ENCODE peak calls at places on chromosomes 5 and 9, in eight cellular contexts. B is Calu3, T is fibroblast of lung, V is heart left ventricle, K is spleen, R is endothelial cell, D is glutamatergic neuron, Z is pancreas. A is an unnamed sample.

GRCh38 chr9:90881648-90882047 is 80.0 kb downstream of the SYK start:
- DNase-seq in T (no peak), V (no peak), B (no peak), R (no peak), D (no peak), Z (no peak), K (no peak), A (no peak)

GRCh38 chr5:122330881-122331280 is 18.8 kb downstream of the SNCAIP start:
- DNase-seq in B (no peak), K (no peak), R (no peak), D (no peak), T (no peak), Z (no peak), V (no peak), A (no peak)

GRCh38 chr9:98992885-98993569 is 49.3 kb downstream of the COL15A1 start:
- DNase-seq in T (no peak), K (no peak), Z (no peak), V (no peak), B (no peak), D (no peak), R (no peak), A (no peak)

GRCh38 chr9:113515862-113516261 is 52.3 kb downstream of the RGS3 start:
- DNase-seq in T (no peak), K (peak), Z (no peak), R (no peak), B (no peak), D (no peak), V (no peak), A (no peak)

GRCh38 chr9:89442981-89443817 is 54.7 kb downstream of the SEMA4D start:
- DNase-seq in K (no peak), R (no peak), V (no peak), Z (no peak), B (no peak), D (peak), T (no peak), A (peak)

GRCh38 chr5:7805379-7805778 is 45.6 kb downstream of the CFAP90 start:
- DNase-seq in B (no peak), Z (no peak), R (peak), V (no peak), T (no peak), D (peak), K (no peak), A (no peak)

GRCh38 chr5:1722877-1723276 is 76.8 kb downstream of the MRPL36 start:
- DNase-seq in Z (no peak), K (no peak), B (no peak), D (no peak), V (no peak), T (no peak), R (no peak), A (no peak)

GRCh38 chr5:107557051-107557658 is 113.6 kb downstream of the EFNA5 start:
- DNase-seq in B (peak), T (peak), D (peak), V (peak), K (no peak), Z (no peak), R (no peak), A (no peak)

GRCh38 chr5:174000078-174000477 is 11.1 kb downstream of the C5orf47 start:
- DNase-seq in T (no peak), K (no peak), B (no peak), V (no peak), Z (no peak), R (no peak), D (no peak), A (no peak)

GRCh38 chr5:159549046-159549445 is 218.8 kb upstream of the IL12B start:
- DNase-seq in R (no peak), D (no peak), B (no peak), Z (no peak), V (no peak), K (no peak), T (no peak), A (no peak)

GRCh38 chr9:72046593-72047456 is 13.6 kb downstream of the C9orf57 start:
- DNase-seq in Z (no peak), R (no peak), B (no peak), T (no peak), D (no peak), K (no peak), V (no peak), A (no peak)

GRCh38 chr5:14105717-14106435 is 37.3 kb upstream of the TRIO start:
- DNase-seq in D (no peak), Z (no peak), R (no peak), B (peak), K (no peak), T (peak), V (no peak), A (no peak)

GRCh38 chr5:1552469-1553255 is 28.9 kb upstream of the LPCAT1 start:
- DNase-seq in V (no peak), D (no peak), R (no peak), T (peak), Z (peak), B (no peak), K (no peak), A (peak)

GRCh38 chr5:80128129-80128528 is 93.0 kb downstream of the THBS4 start:
- DNase-seq in R (no peak), V (no peak), K (no peak), T (peak), B (no peak), Z (no peak), D (peak), A (no peak)

GRCh38 chr9:68643901-68644809 is 60.9 kb upstream of the PIP5K1B start:
- DNase-seq in B (no peak), R (no peak), K (no peak), D (peak), T (no peak), Z (no peak), V (no peak), A (peak)

GRCh38 chr9:133980864-133981588 is 11.1 kb downstream of the VAV2 start:
- DNase-seq in B (no peak), T (no peak), R (no peak), V (no peak), Z (peak), D (no peak), K (peak), A (no peak)

GRCh38 chr9:70363760-70364159 is 50.7 kb downstream of the KLF9 start:
- DNase-seq in D (no peak), K (no peak), T (no peak), Z (no peak), V (no peak), B (no peak), R (no peak), A (no peak)

GRCh38 chr5:142777858-142778257 is 7.7 kb downstream of the ARHGAP26 start:
- DNase-seq in R (no peak), B (no peak), T (peak), K (no peak), D (no peak), V (no peak), Z (no peak), A (no peak)

GRCh38 chr5:145887976-145888574 is 15.3 kb upstream of the GRXCR2 start:
- DNase-seq in T (peak), Z (no peak), R (peak), K (no peak), D (peak), B (peak), V (no peak), A (peak)

GRCh38 chr5:9927521-9927997 is 297.4 kb upstream of the TAS2R1 start:
- DNase-seq in T (peak), Z (no peak), R (no peak), B (peak), K (no peak), D (no peak), V (no peak), A (no peak)

GRCh38 chr9:7439355-7439978 is 360.1 kb downstream of the DMAC1 start:
- DNase-seq in B (no peak), D (no peak), K (no peak), R (no peak), V (no peak), T (peak), Z (no peak), A (no peak)

GRCh38 chr5:160001457-160001856 is 7.5 kb upstream of the TTC1 start:
- DNase-seq in V (no peak), R (no peak), K (no peak), B (no peak), T (no peak), D (no peak), Z (no peak), A (no peak)

GRCh38 chr9:107520186-107520585 is 30.6 kb upstream of the KLF4 start:
- DNase-seq in B (no peak), D (no peak), Z (no peak), T (no peak), R (no peak), K (no peak), V (no peak), A (no peak)

GRCh38 chr5:25358919-25359318 is 714.1 kb upstream of the CDH10 start:
- DNase-seq in K (no peak), T (no peak), B (no peak), R (no peak), Z (no peak), V (no peak), D (no peak), A (no peak)

GRCh38 chr5:25357605-25358004 is 712.8 kb upstream of the CDH10 start:
- DNase-seq in K (no peak), T (no peak), B (no peak), D (no peak), R (no peak), V (no peak), Z (no peak), A (no peak)

DNA sequence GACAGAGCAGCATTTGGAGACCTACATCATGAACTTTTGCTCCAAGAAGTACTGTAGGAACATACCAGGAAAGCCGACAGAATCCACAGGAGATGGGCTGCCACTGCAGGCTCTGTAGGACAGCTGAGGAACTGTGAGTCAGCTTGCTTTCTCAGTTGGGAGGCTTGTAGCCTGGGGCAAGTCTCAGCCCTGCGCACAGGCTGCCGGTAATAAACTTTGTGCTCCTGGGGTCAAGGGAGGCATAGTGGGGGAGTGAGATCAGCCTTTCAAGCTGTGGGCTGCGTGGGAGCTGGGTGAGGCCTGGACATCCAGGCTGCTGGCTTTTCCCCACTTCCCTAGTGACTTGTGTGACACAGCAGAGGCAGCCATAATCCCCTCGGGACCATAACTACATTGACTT is 718.0 kb upstream of the CDH10 start:
- DNase-seq in K (no peak), T (no peak), B (no peak), Z (no peak), R (no peak), D (no peak), V (no peak), A (no peak)
- TF ChIP-seq CTCF in K (no peak), T (no peak), B (no peak), Z (no peak), R (no peak), D (no peak), V (no peak), A (no peak)

GRCh38 chr9:34675048-34675714 is 12.7 kb upstream of the CCL27 start:
- DNase-seq in B (peak), T (peak), V (peak), K (peak), Z (no peak), R (peak), D (peak), A (peak)
- TF ChIP-seq CTCF in B (peak), T (peak), V (peak), K (peak), Z (peak), R (peak), D (peak), A (peak)

DNA sequence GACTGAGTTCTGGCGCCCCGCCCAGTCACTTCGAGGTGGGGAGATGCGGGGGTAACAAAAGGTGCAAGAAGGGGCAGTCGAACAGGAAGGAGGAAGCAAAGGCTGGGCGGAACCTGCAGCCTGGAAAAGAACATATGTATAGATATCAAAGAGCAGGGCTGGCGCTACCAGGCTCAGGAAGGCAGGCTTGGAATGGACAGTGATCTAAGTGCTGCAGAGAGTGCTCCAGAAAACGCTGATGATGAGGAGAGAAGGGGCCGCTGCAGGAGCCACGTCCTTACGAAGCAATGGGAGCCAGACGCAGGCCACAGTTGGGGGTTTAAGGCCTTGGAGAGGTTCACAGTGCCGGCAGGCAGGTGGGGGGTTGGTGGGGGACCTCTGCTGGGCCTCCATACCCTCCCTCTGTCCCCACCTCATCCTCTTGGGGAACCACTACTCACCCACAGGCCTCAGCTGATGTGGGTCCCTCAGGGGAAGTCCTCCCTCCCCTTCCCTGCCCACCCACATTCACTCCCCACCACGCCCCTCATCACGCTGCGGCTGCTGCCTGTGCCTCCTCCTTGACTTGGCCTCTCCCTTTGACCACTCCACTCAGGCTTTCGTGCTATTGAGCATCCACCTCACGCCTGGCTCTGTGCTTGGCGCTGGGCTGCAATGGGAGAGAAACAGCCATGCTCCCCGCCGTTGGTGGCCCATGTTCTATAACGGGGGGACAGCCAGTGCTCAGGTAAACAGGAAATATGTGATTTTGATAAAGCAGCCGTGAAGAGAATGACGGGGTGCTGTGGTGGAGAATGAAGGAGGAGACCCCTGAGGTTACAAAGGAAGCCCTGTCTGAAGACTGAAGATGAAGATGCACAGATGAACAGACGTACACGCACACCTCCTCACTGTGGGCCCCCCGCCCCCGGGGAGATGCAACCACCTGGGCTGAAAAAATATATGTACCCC is 40.5 kb upstream of the RPL26L1 start:
- DNase-seq in T (no peak), K (no peak), R (no peak), B (no peak), V (no peak), D (no peak), Z (peak), A (no peak)
- TF ChIP-seq CTCF in T (no peak), K (no peak), R (no peak), B (no peak), V (no peak), D (no peak), Z (no peak), A (no peak)

GRCh38 chr5:127741412-127741811 is 38.2 kb downstream of the CCDC192 start:
- DNase-seq in V (no peak), T (no peak), K (no peak), Z (no peak), D (no peak), R (no peak), B (no peak), A (no peak)

DNA sequence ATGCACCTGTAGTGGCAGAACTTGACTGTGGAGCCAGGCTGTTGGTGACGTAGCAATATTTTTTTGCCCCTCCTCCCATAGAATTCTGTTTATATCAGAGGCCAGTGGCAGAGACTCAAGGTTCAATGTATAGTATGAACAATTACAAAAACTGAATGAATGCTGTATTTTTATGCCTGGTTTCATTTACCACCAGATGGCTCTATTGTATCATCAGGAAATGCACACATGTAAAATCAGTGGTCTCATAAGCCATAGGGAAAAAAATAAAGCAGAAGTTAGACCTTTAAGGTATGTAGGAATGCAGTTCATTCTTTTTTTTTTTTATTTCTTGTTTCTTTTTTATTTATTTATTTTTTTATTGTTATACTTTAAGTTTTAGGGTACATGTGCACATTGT is 43.6 kb downstream of the CCDC192 start:
- DNase-seq in R (no peak), T (peak), B (no peak), V (no peak), Z (no peak), K (no peak), D (no peak), A (peak)
- TF ChIP-seq CTCF in R (no peak), T (peak), B (peak), V (peak), Z (no peak), K (peak), D (no peak), A (no peak)

DNA sequence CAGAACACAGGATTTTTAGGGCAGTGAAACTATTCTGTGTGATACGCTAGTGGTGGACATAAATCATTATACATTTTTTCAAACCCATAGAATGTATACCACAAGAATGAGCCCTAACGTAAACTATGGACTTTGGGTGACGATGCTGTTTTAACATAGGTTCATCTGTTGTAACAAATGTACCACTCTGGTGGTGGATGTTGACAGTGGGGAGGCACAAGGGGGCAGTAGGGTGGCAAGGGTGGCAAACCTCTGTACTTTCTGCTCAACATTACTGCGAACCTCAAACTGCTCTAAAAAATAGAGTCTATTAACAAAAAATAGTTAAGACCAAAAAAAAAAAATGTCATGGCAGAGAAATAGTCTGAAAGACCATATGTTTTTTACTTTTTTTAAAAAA is 9.1 kb upstream of the MVB12B start:
- DNase-seq in R (no peak), K (no peak), B (peak), Z (no peak), T (no peak), V (no peak), D (no peak), A (no peak)
- TF ChIP-seq CTCF in R (no peak), K (peak), B (no peak), Z (no peak), T (peak), V (peak), D (no peak), A (no peak)

GRCh38 chr5:93307557-93307956 is 273.5 kb downstream of the NR2F1-AS1 start:
- DNase-seq in D (no peak), R (no peak), K (no peak), V (no peak), Z (no peak), B (no peak), T (peak), A (no peak)

GRCh38 chr5:93303291-93303691 is 277.7 kb downstream of the NR2F1-AS1 start:
- DNase-seq in R (no peak), D (no peak), B (no peak), K (no peak), T (peak), Z (no peak), V (no peak), A (no peak)

GRCh38 chr5:93304851-93305250 is 276.2 kb downstream of the NR2F1-AS1 start:
- DNase-seq in D (no peak), R (no peak), B (no peak), K (no peak), V (no peak), Z (no peak), T (no peak), A (no peak)

GRCh38 chr5:93304391-93304790 is 276.6 kb downstream of the NR2F1-AS1 start:
- DNase-seq in V (no peak), B (no peak), R (no peak), T (no peak), Z (no peak), D (no peak), K (no peak), A (no peak)

GRCh38 chr5:93305984-93306383 is 275.0 kb downstream of the NR2F1-AS1 start:
- DNase-seq in R (peak), D (no peak), K (no peak), B (peak), V (no peak), Z (peak), T (no peak), A (no peak)
- TF ChIP-seq CTCF in R (no peak), D (no peak), K (no peak), B (no peak), V (no peak), Z (no peak), T (no peak), A (no peak)

GRCh38 chr5:168579206-168579986 is at the start of gene PANK3:
- DNase-seq in V (peak), B (peak), T (peak), K (peak), Z (peak), D (peak), R (peak), A (peak)
- TF ChIP-seq CTCF in V (no peak), B (no peak), T (no peak), K (no peak), Z (no peak), D (no peak), R (no peak), A (no peak)

GRCh38 chr9:4739587-4740372 is 1.2 kb downstream of the AK3 start:
- DNase-seq in K (no peak), Z (no peak), B (no peak), R (no peak), D (no peak), V (no peak), T (peak), A (peak)
- TF ChIP-seq CTCF in K (no peak), Z (no peak), B (no peak), R (no peak), D (no peak), V (no peak), T (peak), A (no peak)

DNA sequence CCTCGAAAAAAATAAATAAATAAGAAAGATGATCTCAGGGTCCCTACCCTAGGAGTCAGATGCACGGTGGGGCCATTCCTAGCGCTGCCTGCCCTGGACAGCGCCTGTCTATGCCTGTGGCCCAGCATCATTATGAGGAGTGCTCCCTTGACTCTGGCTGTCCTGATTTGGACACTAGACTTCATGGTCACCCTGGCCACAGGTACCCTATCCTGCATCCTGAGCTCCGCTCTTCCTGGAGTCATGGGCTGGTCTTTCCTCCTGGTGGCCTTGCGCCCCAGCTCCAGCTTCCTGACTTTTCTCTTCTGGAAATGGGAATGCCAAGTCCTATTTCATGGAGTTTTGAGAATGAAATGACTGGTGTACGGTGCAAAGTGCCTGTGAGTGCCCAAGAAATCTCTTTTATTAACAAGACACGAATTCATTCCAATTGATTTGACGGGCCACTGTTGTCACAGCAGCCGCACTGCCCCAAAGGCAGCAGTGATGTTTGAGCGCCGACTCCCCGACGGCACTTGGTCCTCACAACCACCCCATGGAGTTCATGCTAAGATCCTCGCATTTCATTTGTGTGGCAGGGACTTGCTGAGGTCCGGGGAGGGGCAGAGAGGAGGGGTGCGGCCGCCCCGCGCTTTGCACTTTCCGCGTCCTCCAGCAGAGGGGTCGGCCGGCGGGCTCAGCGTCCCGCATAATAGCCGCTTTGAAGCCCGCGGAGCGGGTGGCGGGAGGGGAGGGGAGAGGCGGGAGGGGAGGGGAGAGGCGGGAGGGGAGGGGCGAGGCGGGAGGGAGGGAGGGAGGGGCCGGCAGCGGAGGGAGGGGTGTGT is 453 bp upstream of the AIF1L start:
- DNase-seq in V (peak), T (peak), R (peak), B (peak), K (no peak), Z (no peak), D (peak), A (no peak)
- TF ChIP-seq CTCF in V (no peak), T (no peak), R (no peak), B (no peak), K (peak), Z (no peak), D (peak), A (no peak)